ENCODE peak calls at places on chromosome X, in nine cellular contexts. One of them, this sample, is unnamed.

GRCh38 chrX:154396948-154397887 is 959 bp upstream of the RPL10 start:
- DNase-seq in IMR-90: peak
- DNase-seq in psoas muscle: peak
- DNase-seq in cardiac muscle cell: peak
- DNase-seq in CD4-positive, alpha-beta memory T cell: no peak
- DNase-seq in lower lobe of right lung: peak
- DNase-seq in brain microvascular endothelial cell: no peak
- DNase-seq in DND-41: peak
- DNase-seq in GM23338: peak
- DNase-seq in this sample: peak

GRCh38 chrX:10240918-10241317 is 84.1 kb downstream of the CLCN4 start:
- DNase-seq in psoas muscle: no peak
- DNase-seq in IMR-90: peak
- DNase-seq in DND-41: no peak
- DNase-seq in cardiac muscle cell: no peak
- DNase-seq in lower lobe of right lung: no peak
- DNase-seq in GM23338: no peak
- DNase-seq in CD4-positive, alpha-beta memory T cell: no peak
- DNase-seq in brain microvascular endothelial cell: peak
- DNase-seq in this sample: peak

GRCh38 chrX:150548251-150548650 is 20.2 kb upstream of the MTM1 start:
- DNase-seq in CD4-positive, alpha-beta memory T cell: no peak
- DNase-seq in IMR-90: no peak
- DNase-seq in brain microvascular endothelial cell: no peak
- DNase-seq in lower lobe of right lung: no peak
- DNase-seq in psoas muscle: no peak
- DNase-seq in cardiac muscle cell: no peak
- DNase-seq in DND-41: no peak
- DNase-seq in GM23338: no peak
- DNase-seq in this sample: no peak

GRCh38 chrX:72048515-72049455 is 82.9 kb downstream of the RTL5 start:
- DNase-seq in psoas muscle: no peak
- DNase-seq in lower lobe of right lung: no peak
- DNase-seq in cardiac muscle cell: no peak
- DNase-seq in CD4-positive, alpha-beta memory T cell: no peak
- DNase-seq in DND-41: peak
- DNase-seq in GM23338: peak
- DNase-seq in IMR-90: no peak
- DNase-seq in brain microvascular endothelial cell: no peak
- DNase-seq in this sample: no peak

GRCh38 chrX:57918750-57919436 is 8.6 kb upstream of the ZXDA start:
- DNase-seq in DND-41: peak
- DNase-seq in cardiac muscle cell: peak
- DNase-seq in brain microvascular endothelial cell: no peak
- DNase-seq in CD4-positive, alpha-beta memory T cell: peak
- DNase-seq in IMR-90: peak
- DNase-seq in lower lobe of right lung: peak
- DNase-seq in GM23338: peak
- DNase-seq in psoas muscle: no peak
- DNase-seq in this sample: peak

GRCh38 chrX:155326610-155327009 is 7.8 kb downstream of the CLIC2 start:
- DNase-seq in psoas muscle: no peak
- DNase-seq in CD4-positive, alpha-beta memory T cell: no peak
- DNase-seq in DND-41: no peak
- DNase-seq in lower lobe of right lung: no peak
- DNase-seq in IMR-90: no peak
- DNase-seq in cardiac muscle cell: no peak
- DNase-seq in brain microvascular endothelial cell: no peak
- DNase-seq in GM23338: no peak
- DNase-seq in this sample: no peak

GRCh38 chrX:103329991-103330390 is at the start of gene TCEAL7:
- DNase-seq in lower lobe of right lung: no peak
- DNase-seq in IMR-90: peak
- DNase-seq in cardiac muscle cell: no peak
- DNase-seq in GM23338: peak
- DNase-seq in psoas muscle: peak
- DNase-seq in CD4-positive, alpha-beta memory T cell: no peak
- DNase-seq in brain microvascular endothelial cell: no peak
- DNase-seq in DND-41: no peak
- DNase-seq in this sample: peak

GRCh38 chrX:77442728-77443127 is 4.5 kb upstream of the FGF16 start:
- DNase-seq in IMR-90: peak
- DNase-seq in lower lobe of right lung: no peak
- DNase-seq in GM23338: no peak
- DNase-seq in CD4-positive, alpha-beta memory T cell: no peak
- DNase-seq in DND-41: no peak
- DNase-seq in psoas muscle: no peak
- DNase-seq in brain microvascular endothelial cell: peak
- DNase-seq in cardiac muscle cell: no peak
- DNase-seq in this sample: peak

GRCh38 chrX:15242899-15243555 is 26.9 kb downstream of the ASB9 start:
- DNase-seq in psoas muscle: no peak
- DNase-seq in IMR-90: peak
- DNase-seq in brain microvascular endothelial cell: peak
- DNase-seq in CD4-positive, alpha-beta memory T cell: peak
- DNase-seq in cardiac muscle cell: peak
- DNase-seq in lower lobe of right lung: no peak
- DNase-seq in GM23338: peak
- DNase-seq in DND-41: peak
- DNase-seq in this sample: peak

GRCh38 chrX:94178145-94178790 is 504.3 kb downstream of the FAM133A start:
- DNase-seq in IMR-90: no peak
- DNase-seq in cardiac muscle cell: no peak
- DNase-seq in DND-41: no peak
- DNase-seq in GM23338: no peak
- DNase-seq in psoas muscle: no peak
- DNase-seq in CD4-positive, alpha-beta memory T cell: no peak
- DNase-seq in brain microvascular endothelial cell: no peak
- DNase-seq in lower lobe of right lung: no peak
- DNase-seq in this sample: peak

GRCh38 chrX:117969782-117970181 is 146.8 kb downstream of the KLHL13 start:
- DNase-seq in cardiac muscle cell: no peak
- DNase-seq in GM23338: no peak
- DNase-seq in IMR-90: no peak
- DNase-seq in CD4-positive, alpha-beta memory T cell: no peak
- DNase-seq in DND-41: no peak
- DNase-seq in brain microvascular endothelial cell: no peak
- DNase-seq in psoas muscle: no peak
- DNase-seq in lower lobe of right lung: no peak
- DNase-seq in this sample: no peak

GRCh38 chrX:56281789-56282188 is 49.6 kb downstream of the KLF8 start:
- DNase-seq in GM23338: peak
- DNase-seq in cardiac muscle cell: peak
- DNase-seq in CD4-positive, alpha-beta memory T cell: peak
- DNase-seq in psoas muscle: no peak
- DNase-seq in IMR-90: peak
- DNase-seq in DND-41: peak
- DNase-seq in brain microvascular endothelial cell: no peak
- DNase-seq in lower lobe of right lung: no peak
- DNase-seq in this sample: peak

GRCh38 chrX:27336466-27337091 is 126.6 kb downstream of the PPP4R3C start:
- DNase-seq in psoas muscle: no peak
- DNase-seq in cardiac muscle cell: peak
- DNase-seq in lower lobe of right lung: peak
- DNase-seq in CD4-positive, alpha-beta memory T cell: no peak
- DNase-seq in IMR-90: peak
- DNase-seq in DND-41: peak
- DNase-seq in GM23338: peak
- DNase-seq in brain microvascular endothelial cell: peak
- DNase-seq in this sample: peak

GRCh38 chrX:65685112-65685511 is 17.7 kb downstream of the MSN start:
- DNase-seq in IMR-90: no peak
- DNase-seq in lower lobe of right lung: no peak
- DNase-seq in CD4-positive, alpha-beta memory T cell: no peak
- DNase-seq in cardiac muscle cell: no peak
- DNase-seq in psoas muscle: no peak
- DNase-seq in GM23338: no peak
- DNase-seq in DND-41: peak
- DNase-seq in brain microvascular endothelial cell: no peak
- DNase-seq in this sample: no peak

GRCh38 chrX:65677954-65678469 is 10.6 kb downstream of the MSN start:
- DNase-seq in lower lobe of right lung: no peak
- DNase-seq in GM23338: no peak
- DNase-seq in psoas muscle: no peak
- DNase-seq in IMR-90: peak
- DNase-seq in DND-41: no peak
- DNase-seq in cardiac muscle cell: no peak
- DNase-seq in CD4-positive, alpha-beta memory T cell: no peak
- DNase-seq in brain microvascular endothelial cell: peak
- DNase-seq in this sample: peak

GRCh38 chrX:65686246-65686645 is 18.8 kb downstream of the MSN start:
- DNase-seq in cardiac muscle cell: no peak
- DNase-seq in CD4-positive, alpha-beta memory T cell: no peak
- DNase-seq in GM23338: no peak
- DNase-seq in psoas muscle: no peak
- DNase-seq in IMR-90: no peak
- DNase-seq in DND-41: no peak
- DNase-seq in lower lobe of right lung: no peak
- DNase-seq in brain microvascular endothelial cell: no peak
- DNase-seq in this sample: no peak

GRCh38 chrX:65679071-65679540 is 11.7 kb downstream of the MSN start:
- DNase-seq in cardiac muscle cell: no peak
- DNase-seq in DND-41: no peak
- DNase-seq in CD4-positive, alpha-beta memory T cell: no peak
- DNase-seq in brain microvascular endothelial cell: no peak
- DNase-seq in IMR-90: peak
- DNase-seq in lower lobe of right lung: no peak
- DNase-seq in GM23338: no peak
- DNase-seq in psoas muscle: no peak
- DNase-seq in this sample: peak

GRCh38 chrX:65681810-65682209 is 14.4 kb downstream of the MSN start:
- DNase-seq in brain microvascular endothelial cell: no peak
- DNase-seq in cardiac muscle cell: no peak
- DNase-seq in psoas muscle: no peak
- DNase-seq in IMR-90: no peak
- DNase-seq in CD4-positive, alpha-beta memory T cell: no peak
- DNase-seq in DND-41: no peak
- DNase-seq in lower lobe of right lung: no peak
- DNase-seq in GM23338: no peak
- DNase-seq in this sample: no peak
- H3K4me3 ChIP-seq in brain microvascular endothelial cell: no peak
- H3K4me3 ChIP-seq in cardiac muscle cell: no peak
- H3K4me3 ChIP-seq in psoas muscle: no peak
- H3K4me3 ChIP-seq in IMR-90: no peak
- H3K4me3 ChIP-seq in CD4-positive, alpha-beta memory T cell: no peak
- H3K4me3 ChIP-seq in DND-41: no peak
- H3K4me3 ChIP-seq in lower lobe of right lung: no peak
- H3K4me3 ChIP-seq in GM23338: no peak
- H3K4me3 ChIP-seq in this sample: no peak

GRCh38 chrX:5399403-5399802 is 829.3 kb downstream of the NLGN4X start:
- DNase-seq in IMR-90: no peak
- DNase-seq in lower lobe of right lung: no peak
- DNase-seq in cardiac muscle cell: no peak
- DNase-seq in DND-41: no peak
- DNase-seq in GM23338: no peak
- DNase-seq in psoas muscle: peak
- DNase-seq in CD4-positive, alpha-beta memory T cell: no peak
- DNase-seq in brain microvascular endothelial cell: no peak
- DNase-seq in this sample: no peak

GRCh38 chrX:5397409-5397808 is 831.3 kb downstream of the NLGN4X start:
- DNase-seq in CD4-positive, alpha-beta memory T cell: no peak
- DNase-seq in lower lobe of right lung: no peak
- DNase-seq in DND-41: no peak
- DNase-seq in brain microvascular endothelial cell: no peak
- DNase-seq in GM23338: no peak
- DNase-seq in psoas muscle: no peak
- DNase-seq in cardiac muscle cell: peak
- DNase-seq in IMR-90: no peak
- DNase-seq in this sample: no peak

GRCh38 chrX:5402461-5402860 is 826.2 kb downstream of the NLGN4X start:
- DNase-seq in DND-41: no peak
- DNase-seq in CD4-positive, alpha-beta memory T cell: no peak
- DNase-seq in cardiac muscle cell: no peak
- DNase-seq in GM23338: no peak
- DNase-seq in brain microvascular endothelial cell: no peak
- DNase-seq in lower lobe of right lung: no peak
- DNase-seq in IMR-90: no peak
- DNase-seq in psoas muscle: no peak
- DNase-seq in this sample: no peak
- H3K4me3 ChIP-seq in DND-41: no peak
- H3K4me3 ChIP-seq in CD4-positive, alpha-beta memory T cell: no peak
- H3K4me3 ChIP-seq in cardiac muscle cell: no peak
- H3K4me3 ChIP-seq in GM23338: no peak
- H3K4me3 ChIP-seq in brain microvascular endothelial cell: no peak
- H3K4me3 ChIP-seq in lower lobe of right lung: no peak
- H3K4me3 ChIP-seq in IMR-90: no peak
- H3K4me3 ChIP-seq in psoas muscle: no peak
- H3K4me3 ChIP-seq in this sample: no peak

DNA sequence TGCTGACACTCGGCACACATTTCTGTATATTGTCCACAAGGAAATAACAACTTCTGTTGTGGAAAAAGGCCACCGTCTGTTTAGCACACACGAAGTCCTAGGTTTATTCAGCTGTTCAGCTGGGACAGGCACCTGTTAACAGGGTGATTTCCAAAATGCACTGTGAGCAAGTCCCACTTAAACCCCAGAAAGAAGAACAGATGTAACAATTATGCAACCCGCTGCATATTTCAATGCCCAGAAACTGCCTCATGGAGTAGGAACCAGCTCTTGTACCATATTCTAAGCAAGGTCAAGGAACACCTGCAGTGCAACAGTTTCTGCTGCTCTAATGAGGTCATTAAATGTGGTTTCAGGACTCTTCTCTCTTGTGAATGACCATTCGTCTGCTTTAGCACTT is 77.1 kb downstream of the GEMIN8 start:
- DNase-seq in psoas muscle: no peak
- DNase-seq in GM23338: no peak
- DNase-seq in CD4-positive, alpha-beta memory T cell: no peak
- DNase-seq in cardiac muscle cell: no peak
- DNase-seq in brain microvascular endothelial cell: no peak
- DNase-seq in lower lobe of right lung: no peak
- DNase-seq in DND-41: no peak
- DNase-seq in IMR-90: no peak
- DNase-seq in this sample: no peak
- H3K4me3 ChIP-seq in psoas muscle: no peak
- H3K4me3 ChIP-seq in GM23338: no peak
- H3K4me3 ChIP-seq in CD4-positive, alpha-beta memory T cell: no peak
- H3K4me3 ChIP-seq in cardiac muscle cell: no peak
- H3K4me3 ChIP-seq in brain microvascular endothelial cell: no peak
- H3K4me3 ChIP-seq in lower lobe of right lung: no peak
- H3K4me3 ChIP-seq in DND-41: no peak
- H3K4me3 ChIP-seq in IMR-90: no peak
- H3K4me3 ChIP-seq in this sample: no peak

DNA sequence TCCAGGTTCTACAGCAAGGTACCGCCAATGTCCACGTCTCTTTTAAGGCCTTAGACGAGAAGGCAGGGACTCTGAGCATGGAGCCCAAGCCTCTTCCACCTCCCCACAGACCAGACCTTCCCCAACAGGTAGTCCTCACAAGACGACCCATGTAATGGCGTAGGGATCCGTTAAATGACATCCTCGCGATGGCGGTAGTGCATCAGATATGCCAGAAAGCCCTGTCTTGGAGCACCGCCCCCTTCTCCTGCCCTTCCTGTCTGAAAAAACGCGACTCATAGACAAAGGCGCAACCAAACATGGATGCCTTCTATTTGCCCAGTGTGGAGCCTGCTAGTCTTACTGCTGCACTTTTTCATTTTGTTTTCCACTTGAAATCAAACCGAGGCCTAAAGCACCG is 185.4 kb downstream of the OR13H1 start:
- DNase-seq in GM23338: no peak
- DNase-seq in lower lobe of right lung: no peak
- DNase-seq in IMR-90: peak
- DNase-seq in DND-41: no peak
- DNase-seq in psoas muscle: peak
- DNase-seq in cardiac muscle cell: no peak
- DNase-seq in CD4-positive, alpha-beta memory T cell: peak
- DNase-seq in brain microvascular endothelial cell: peak
- DNase-seq in this sample: peak
- H3K4me3 ChIP-seq in GM23338: no peak
- H3K4me3 ChIP-seq in lower lobe of right lung: no peak
- H3K4me3 ChIP-seq in IMR-90: peak
- H3K4me3 ChIP-seq in DND-41: no peak
- H3K4me3 ChIP-seq in psoas muscle: peak
- H3K4me3 ChIP-seq in cardiac muscle cell: no peak
- H3K4me3 ChIP-seq in CD4-positive, alpha-beta memory T cell: no peak
- H3K4me3 ChIP-seq in brain microvascular endothelial cell: peak
- H3K4me3 ChIP-seq in this sample: peak

This sample was measured in astrocyte of the spinal cord.